ENCODE peak calls at places on chromosomes 2 and 18, in nine cellular contexts. P is GM12865, V is ureter, E is HEK293T, O is activated T-cell treated with anti-CD3 and anti-CD28 coated beads for 4 hours, B is T-helper 2 cell, L is C1 segment of cervical spinal cord, T is anterior cingulate cortex, N is COLO829. S is an unnamed sample.

GRCh38 chr2:27381577-27382181 is 1.1 kb upstream of the ZNF513 start:
- DNase-seq in P (no peak), V (no peak), E (no peak), O (no peak), B (no peak), L (no peak), T (no peak), N (no peak), S (no peak)

GRCh38 chr2:66305714-66306113 is 129.2 kb upstream of the MEIS1 start:
- DNase-seq in P (no peak), V (no peak), E (no peak), O (no peak), B (no peak), L (no peak), T (peak), N (peak), S (no peak)

GRCh38 chr2:201357216-201357615 is at the start of gene FLACC1:
- DNase-seq in P (peak), V (no peak), E (peak), O (no peak), B (no peak), L (no peak), T (no peak), N (peak), S (no peak)

GRCh38 chr2:63661076-63661475 is 72.3 kb downstream of the MDH1 start:
- DNase-seq in P (no peak), V (no peak), E (no peak), O (no peak), B (no peak), L (no peak), T (no peak), N (no peak), S (peak)

GRCh38 chr18:59957957-59958356 is 58.2 kb downstream of the PMAIP1 start:
- DNase-seq in P (peak), V (peak), E (peak), O (no peak), B (no peak), L (no peak), T (no peak), N (peak), S (peak)

GRCh38 chr2:201090574-201090973 is 18.8 kb downstream of the NDUFB3 start:
- DNase-seq in P (no peak), V (no peak), E (no peak), O (no peak), B (no peak), L (no peak), T (no peak), N (no peak), S (no peak)

GRCh38 chr2:201546576-201546975 is 95.0 kb downstream of the STRADB start:
- DNase-seq in P (no peak), V (no peak), E (no peak), O (no peak), B (no peak), L (no peak), T (no peak), N (no peak), S (no peak)

GRCh38 chr2:156908825-156909224 is 348.7 kb upstream of the GALNT5 start:
- DNase-seq in P (peak), V (no peak), E (no peak), O (no peak), B (no peak), L (no peak), T (no peak), N (no peak), S (no peak)

GRCh38 chr2:118122768-118123335 is 34.6 kb downstream of the INSIG2 start:
- DNase-seq in P (peak), V (no peak), E (no peak), O (no peak), B (no peak), L (no peak), T (no peak), N (no peak), S (peak)

GRCh38 chr2:128693630-128694029 is 375.0 kb upstream of the HS6ST1 start:
- DNase-seq in P (no peak), V (no peak), E (no peak), O (no peak), B (no peak), L (no peak), T (no peak), N (no peak), S (no peak)

GRCh38 chr2:182115258-182115657 is 129.6 kb downstream of the PPP1R1C start:
- DNase-seq in P (no peak), V (no peak), E (no peak), O (no peak), B (no peak), L (no peak), T (no peak), N (no peak), S (no peak)

GRCh38 chr2:239098288-239098970 is 250.5 kb downstream of the TWIST2 start:
- DNase-seq in P (no peak), V (no peak), E (no peak), O (no peak), B (no peak), L (no peak), T (no peak), N (no peak), S (no peak)